ENCODE peak calls at places on chromosomes 4 and X, in four cellular contexts. O is esophagus squamous epithelium, H is sigmoid colon, A is Peyer's patch. W is an unnamed sample.

GRCh38 chrX:149039057-149039456 is 466.0 kb downstream of the IDS start:
- DNase-seq in O (no peak), A (no peak), H (no peak), W (no peak)

GRCh38 chrX:31540313-31540712 is 468.5 kb upstream of the FTHL17 start:
- DNase-seq in O (no peak), A (no peak), H (no peak), W (no peak)

GRCh38 chr4:104294811-104295210 is 199.9 kb downstream of the CXXC4 start:
- DNase-seq in A (no peak), H (no peak), O (no peak), W (no peak)

GRCh38 chrX:155966876-155967275 is 30.6 kb upstream of the IL9R start:
- DNase-seq in H (no peak), A (peak; percentile 53), O (no peak), W (no peak)

GRCh38 chrX:9308426-9308825 is 156.4 kb upstream of the TBL1X start:
- DNase-seq in A (no peak), H (no peak), O (no peak), W (no peak)

GRCh38 chr4:139214039-139214534 is 37.1 kb upstream of the ELF2 start:
- DNase-seq in O (no peak), A (peak; percentile 75), H (no peak), W (no peak)

GRCh38 chrX:153816821-153817220 is 13.5 kb downstream of the PDZD4 start:
- DNase-seq in O (no peak), A (no peak), H (no peak), W (no peak)

GRCh38 chrX:118682258-118683014 is 45.0 kb upstream of the IL13RA1 start:
- DNase-seq in O (no peak), H (no peak), A (no peak), W (no peak)

GRCh38 chr4:132683957-132684356 is 465.1 kb upstream of the PCDH10 start:
- DNase-seq in O (no peak), A (no peak), H (no peak), W (no peak)

GRCh38 chr4:153119626-153120025 is 84.6 kb upstream of the TRIM2 start:
- DNase-seq in O (no peak), H (peak; percentile 4), A (no peak), W (no peak)

GRCh38 chrX:125895518-125895917 is 270.6 kb downstream of the DCAF12L2 start:
- DNase-seq in A (no peak), H (no peak), O (no peak), W (no peak)

GRCh38 chrX:15269618-15270521 is at the start of gene ASB9:
- DNase-seq in H (no peak), A (peak; percentile 50), O (no peak), W (no peak)

GRCh38 chr4:186749611-186750281 is 26.1 kb upstream of the FAT1 start:
- DNase-seq in O (no peak), H (no peak), A (no peak), W (no peak)

GRCh38 chr4:151540728-151541437 is 131.9 kb downstream of the FHIP1A start:
- DNase-seq in A (peak; percentile 79), H (no peak), O (no peak), W (no peak)

GRCh38 chrX:8579602-8580001 is 115.0 kb downstream of the VCX3B start:
- DNase-seq in H (no peak), O (no peak), A (no peak), W (no peak)

GRCh38 chrX:148878371-148878770 is 378.0 kb downstream of the AFF2 start:
- DNase-seq in A (no peak), H (no peak), O (no peak), W (no peak)

GRCh38 chrX:150036181-150036580 is 97.9 kb upstream of the EOLA2 start:
- DNase-seq in O (no peak), H (no peak), A (no peak), W (no peak)

GRCh38 chr4:128819082-128819742 is 9.7 kb downstream of the JADE1 start:
- DNase-seq in O (no peak), A (no peak), H (no peak), W (no peak)

GRCh38 chrX:135302269-135302873 is 6.9 kb upstream of the ETDC start:
- DNase-seq in A (no peak), H (no peak), O (no peak), W (no peak)

GRCh38 chr4:137393043-137393442 is 139.3 kb downstream of the PCDH18 start:
- DNase-seq in O (no peak), H (no peak), A (no peak), W (no peak)

GRCh38 chr4:83361416-83362196 is 27.0 kb upstream of the HPSE start:
- DNase-seq in A (no peak), H (no peak), O (no peak), W (no peak)

GRCh38 chrX:150410513-150410912 is 47.4 kb downstream of the MAMLD1 start:
- DNase-seq in H (no peak), A (no peak), O (no peak), W (no peak)

GRCh38 chr4:185914583-185915199 is 102.7 kb upstream of the SORBS2 start:
- DNase-seq in O (no peak), H (no peak), A (no peak), W (peak; percentile 62)

GRCh38 chr4:109472343-109472761 is 38.7 kb downstream of the SEC24B start:
- DNase-seq in A (no peak), H (no peak), O (no peak), W (no peak)

GRCh38 chr4:169351860-169352259 is 81.1 kb upstream of the SH3RF1 start:
- DNase-seq in A (no peak), H (no peak), O (no peak), W (no peak)

GRCh38 chr4:118787844-118788380 is 48.0 kb downstream of the SEC24D start:
- DNase-seq in A (no peak), H (no peak), O (no peak), W (no peak)

GRCh38 chr4:177220376-177220775 is 89.3 kb upstream of the NEIL3 start:
- DNase-seq in A (no peak), O (no peak), H (no peak), W (no peak)

GRCh38 chr4:57020467-57021101 is 41.9 kb downstream of the POLR2B start:
- DNase-seq in A (no peak), H (no peak), O (no peak), W (no peak)

GRCh38 chrX:44431206-44431605 is 87.7 kb upstream of the EFHC2 start:
- DNase-seq in H (no peak), A (no peak), O (no peak), W (no peak)

GRCh38 chr4:125315571-125316390 is 1.0 kb downstream of the FAT4 start:
- DNase-seq in O (no peak), A (peak; percentile 46), H (peak; percentile 74), W (no peak)

GRCh38 chrX:39896951-39897740 is 200.6 kb downstream of the BCOR start:
- DNase-seq in H (no peak), O (no peak), A (no peak), W (no peak)

GRCh38 chr4:176875441-176875930 is 82.8 kb upstream of the VEGFC start:
- DNase-seq in H (no peak), A (no peak), O (no peak), W (no peak)

GRCh38 chr4:91681544-91681943 is 622.2 kb upstream of the GRID2 start:
- DNase-seq in O (no peak), A (no peak), H (no peak), W (no peak)

GRCh38 chr4:8211229-8211628 is 12.1 kb downstream of the SH3TC1 start:
- DNase-seq in H (no peak), A (no peak), O (no peak), W (no peak)

GRCh38 chrX:1239681-1240142 is 27.3 kb upstream of the CRLF2 start:
- DNase-seq in A (peak; percentile 77), O (peak; percentile 1), H (peak; percentile 84), W (no peak)

DNA sequence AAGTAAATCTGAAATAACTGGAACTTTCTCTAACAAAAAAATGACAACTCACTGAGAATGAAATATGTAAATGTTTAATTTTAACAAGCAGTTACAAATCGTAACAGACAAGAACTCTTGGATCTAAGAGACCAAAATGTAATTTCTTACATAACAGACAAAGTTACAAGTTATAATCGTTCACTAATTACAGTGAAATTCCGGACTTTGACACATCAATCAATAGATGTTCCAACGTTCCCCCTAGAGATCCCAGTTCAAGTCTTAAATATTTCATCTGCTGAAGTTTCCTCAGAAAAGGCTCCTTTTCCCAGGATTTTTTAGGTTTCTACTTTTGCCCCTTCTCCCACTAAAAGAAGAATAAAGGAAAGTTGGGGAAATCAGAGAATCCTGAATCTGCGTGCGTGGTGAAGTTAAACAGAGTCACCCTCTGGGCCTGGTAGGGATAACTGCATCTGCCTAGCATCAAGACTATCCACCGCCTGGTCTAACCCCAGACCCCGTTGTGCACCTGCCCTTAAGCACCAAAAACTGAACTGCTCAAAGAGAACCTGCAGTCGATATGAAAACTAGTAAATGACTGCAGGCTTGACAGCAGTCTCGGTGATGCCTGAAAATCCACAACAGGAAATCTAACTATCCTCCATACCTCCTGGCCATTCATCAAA is 2.3 kb downstream of the IRF2 start:
- DNase-seq in A (no peak), O (no peak), H (no peak), W (no peak)
- H3K4me1 ChIP-seq in A (peaks cover 63% of the 10 kb centered on the region), O (peaks cover 24% of the 10 kb centered on the region), H (no peaks in the 10 kb centered on the region), W (peaks cover 59% of the 10 kb centered on the region)

GRCh38 chr4:157075811-157076577 is at the start of gene GLRB:
- DNase-seq in H (peak; percentile 65), A (no peak), O (no peak), W (no peak)
- TF ChIP-seq POLR2A in H (no peak), A (no peak), O (no peak), W (no peak)

GRCh38 chrX:41108007-41108683 is 22.9 kb downstream of the USP9X start:
- DNase-seq in A (no peak), H (no peak), O (no peak), W (no peak)

GRCh38 chrX:41116948-41117347 is 31.7 kb downstream of the USP9X start:
- DNase-seq in O (no peak), A (no peak), H (no peak), W (no peak)

GRCh38 chrX:41108684-41109205 is 23.5 kb downstream of the USP9X start:
- DNase-seq in A (no peak), H (no peak), O (no peak), W (no peak)

GRCh38 chrX:41110801-41111625 is 25.8 kb downstream of the USP9X start:
- DNase-seq in A (no peak), H (no peak), O (no peak), W (no peak)
- H3K4me1 ChIP-seq in A (peaks cover 8% of the 10 kb centered on the region), H (no peaks in the 10 kb centered on the region), O (peaks cover 6% of the 10 kb centered on the region), W (peaks cover 73% of the 10 kb centered on the region)

GRCh38 chr4:184475096-184475461 is 729 bp upstream of the IRF2 start:
- DNase-seq in O (peak; percentile 7), H (peak; percentile 84), A (peak; percentile 75), W (no peak)
- TF ChIP-seq POLR2A in O (no peak), H (no peak), A (no peak), W (no peak)

GRCh38 chr4:10006604-10007435 is 14.5 kb downstream of the SLC2A9 start:
- DNase-seq in A (peak; percentile 91), H (no peak), O (no peak), W (no peak)
- H3K4me1 ChIP-seq in A (peaks cover 32% of the 10 kb centered on the region), H (no peaks in the 10 kb centered on the region), O (peaks cover 40% of the 10 kb centered on the region), W (peaks cover 30% of the 10 kb centered on the region)

GRCh38 chr4:74038161-74039064 is at the start of gene CXCL3:
- DNase-seq in O (no peak), H (peak; percentile 79), A (peak; percentile 82), W (no peak)
- TF ChIP-seq POLR2A in O (no peak), H (no peak), A (peak; percentile 31), W (no peak)

DNA sequence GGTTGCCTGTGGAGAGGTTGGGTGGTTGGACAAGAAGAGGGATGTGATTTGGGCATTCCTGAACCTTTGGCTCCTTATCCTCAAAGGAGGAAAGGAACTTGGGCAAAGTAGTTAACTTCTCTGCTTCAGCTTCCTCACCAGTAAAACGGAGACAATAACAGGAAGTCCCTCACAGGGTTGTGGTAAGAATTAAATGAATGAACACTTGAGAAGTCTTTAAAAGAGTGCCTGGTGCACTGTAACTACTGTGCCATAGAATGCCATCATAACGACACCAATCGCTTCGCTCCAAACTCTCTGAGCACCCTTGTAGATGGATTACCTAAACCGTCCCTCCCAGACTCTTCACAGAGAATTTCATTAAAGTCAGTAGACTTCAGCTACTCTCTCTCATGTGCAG is 10.5 kb downstream of the ZCCHC18 start:
- DNase-seq in H (no peak), O (no peak), A (no peak), W (no peak)
- H3K4me1 ChIP-seq in H (no peaks in the 10 kb centered on the region), O (no peaks in the 10 kb centered on the region), A (no peaks in the 10 kb centered on the region), W (no peaks in the 10 kb centered on the region)